ENCODE peak calls at places on chromosomes 4 and X, in five cellular contexts. M is neuronal stem cell, A is astrocyte, H is pancreas, F is fibroblast of lung. W is an unnamed sample.

GRCh38 chr4:168856312-168856711 is 153.7 kb downstream of the CBR4 start:
- DNase-seq in A (peak; percentile 97), H (no peak), M (no peak), F (peak; percentile 96), W (peak; percentile 50)

GRCh38 chrX:71184803-71185495 is 38.1 kb upstream of the GJB1 start:
- DNase-seq in F (no peak), A (no peak), M (no peak), H (peak; percentile 25), W (no peak)

GRCh38 chr4:158964728-158965124 is 138.2 kb upstream of the RAPGEF2 start:
- DNase-seq in A (no peak), F (no peak), M (no peak), H (no peak), W (no peak)

GRCh38 chrX:149022485-149022884 is 482.6 kb downstream of the IDS start:
- DNase-seq in M (no peak), A (no peak), F (no peak), H (no peak), W (no peak)

GRCh38 chr4:145177906-145178538 is 2.4 kb downstream of the OTUD4 start:
- DNase-seq in H (no peak), F (peak; percentile 47), A (peak; percentile 27), M (no peak), W (no peak)

GRCh38 chr4:69881173-69881773 is 21.3 kb upstream of the SULT1E1 start:
- DNase-seq in A (peak; percentile 13), M (peak; percentile 6), F (peak; percentile 26), H (peak; percentile 32), W (peak; percentile 1)

GRCh38 chr4:26992657-26993361 is 132.2 kb downstream of the STIM2 start:
- DNase-seq in F (peak; percentile 95), H (no peak), M (no peak), A (peak; percentile 94), W (peak; percentile 57)

GRCh38 chrX:109347618-109348017 is 134.3 kb downstream of the GUCY2F start:
- DNase-seq in M (no peak), H (no peak), A (peak; percentile 68), F (peak; percentile 74), W (no peak)

GRCh38 chr4:76677571-76678326 is 220.2 kb downstream of the SOWAHB start:
- DNase-seq in F (no peak), H (no peak), M (no peak), A (no peak), W (no peak)

GRCh38 chrX:71540801-71541545 is 8.1 kb downstream of the OGT start:
- DNase-seq in H (no peak), A (no peak), F (no peak), M (no peak), W (no peak)

GRCh38 chr4:173195132-173195531 is 26.5 kb downstream of the GALNT7 start:
- DNase-seq in F (no peak), H (no peak), A (no peak), M (no peak), W (no peak)

GRCh38 chr4:180380733-180381132 is 1862.5 kb upstream of the TENM3 start:
- DNase-seq in F (peak; percentile 83), A (peak; percentile 76), H (no peak), M (no peak), W (peak; percentile 45)

GRCh38 chrX:72396117-72396516 is 90.4 kb upstream of the CITED1 start:
- DNase-seq in M (no peak), A (no peak), H (no peak), F (no peak), W (no peak)

GRCh38 chr4:37002625-37003024 is 241.9 kb upstream of the NWD2 start:
- DNase-seq in F (no peak), H (no peak), A (no peak), M (no peak), W (no peak)

GRCh38 chrX:6460893-6461490 is 73.9 kb downstream of the VCX3A start:
- DNase-seq in H (no peak), M (no peak), A (peak; percentile 31), F (peak; percentile 37), W (no peak)

GRCh38 chr4:8917868-8918783 is 46.5 kb upstream of the HMX1 start:
- DNase-seq in F (peak; percentile 2), H (peak; percentile 75), M (peak; percentile 65), A (no peak), W (peak; percentile 51)

GRCh38 chr4:19429684-19430083 is 822.0 kb upstream of the SLIT2 start:
- DNase-seq in F (no peak), A (no peak), H (no peak), M (peak; percentile 20), W (no peak)

GRCh38 chrX:101263766-101264165 is 27.4 kb downstream of the TAF7L start:
- DNase-seq in F (peak; percentile 8), M (no peak), A (no peak), H (no peak), W (no peak)

GRCh38 chr4:147596976-147597375 is 20.2 kb upstream of the TMEM184C start:
- DNase-seq in H (peak; percentile 77), M (no peak), F (peak; percentile 90), A (peak; percentile 86), W (peak; percentile 80)

GRCh38 chr4:139175647-139176298 is 1.2 kb downstream of the ELF2 start:
- DNase-seq in H (no peak), A (no peak), F (no peak), M (no peak), W (no peak)

GRCh38 chr4:8319731-8320385 is 50.3 kb downstream of the HTRA3 start:
- DNase-seq in F (peak; percentile 20), A (peak; percentile 18), H (no peak), M (no peak), W (peak; percentile 80)

GRCh38 chr4:25863906-25864418 is 1.2 kb upstream of the SEL1L3 start:
- DNase-seq in A (no peak), F (no peak), H (no peak), M (no peak), W (no peak)

GRCh38 chr4:53490965-53491622 is 100.2 kb downstream of the LNX1 start:
- DNase-seq in A (peak; percentile 82), F (peak; percentile 84), H (peak; percentile 51), M (no peak), W (peak; percentile 88)

GRCh38 chrX:15882704-15883539 is 28.3 kb upstream of the AP1S2 start:
- DNase-seq in F (peak; percentile 51), H (no peak), A (peak; percentile 36), M (no peak), W (peak; percentile 4)

GRCh38 chr4:119113033-119113655 is 22.5 kb upstream of the MYOZ2 start:
- DNase-seq in M (no peak), A (peak; percentile 94), F (peak; percentile 95), H (no peak), W (no peak)

GRCh38 chrX:136999021-136999420 is 34.8 kb downstream of the GPR101 start:
- DNase-seq in A (no peak), H (no peak), M (no peak), F (no peak), W (no peak)

GRCh38 chr4:85489273-85489672 is 14.3 kb downstream of the ARHGAP24 start:
- DNase-seq in F (peak; percentile 53), H (no peak), A (peak; percentile 36), M (no peak), W (no peak)

GRCh38 chr4:118193421-118193820 is 159.1 kb downstream of the NDST3 start:
- DNase-seq in H (peak; percentile 10), M (no peak), F (no peak), A (no peak), W (no peak)

GRCh38 chr4:153143527-153144348 is 60.5 kb upstream of the TRIM2 start:
- DNase-seq in H (peak; percentile 51), M (no peak), F (peak; percentile 81), A (peak; percentile 74), W (peak; percentile 51)

GRCh38 chrX:57906790-57907189 is 3.5 kb downstream of the ZXDA start:
- DNase-seq in A (peak; percentile 76), H (no peak), F (peak; percentile 80), M (no peak), W (peak; percentile 8)

GRCh38 chr4:88584471-88584900 is 7.8 kb upstream of the HERC3 start:
- DNase-seq in M (no peak), H (no peak), A (no peak), F (no peak), W (no peak)

GRCh38 chr4:88585908-88586307 is 6.4 kb upstream of the HERC3 start:
- DNase-seq in M (no peak), F (no peak), H (no peak), A (no peak), W (no peak)

GRCh38 chr4:88587285-88587684 is 5.0 kb upstream of the HERC3 start:
- DNase-seq in H (no peak), A (no peak), F (no peak), M (no peak), W (no peak)

GRCh38 chr4:88582493-88582892 is 9.8 kb upstream of the HERC3 start:
- DNase-seq in F (no peak), H (no peak), A (no peak), M (no peak), W (no peak)

GRCh38 chr4:88583643-88584470 is 8.4 kb upstream of the HERC3 start:
- DNase-seq in H (no peak), M (no peak), F (no peak), A (no peak), W (no peak)
- H3K4me3 ChIP-seq in H (no peak overlapping the region), M (no peak overlapping the region), F (no peak overlapping the region), A (no peak overlapping the region), W (no peak overlapping the region)

DNA sequence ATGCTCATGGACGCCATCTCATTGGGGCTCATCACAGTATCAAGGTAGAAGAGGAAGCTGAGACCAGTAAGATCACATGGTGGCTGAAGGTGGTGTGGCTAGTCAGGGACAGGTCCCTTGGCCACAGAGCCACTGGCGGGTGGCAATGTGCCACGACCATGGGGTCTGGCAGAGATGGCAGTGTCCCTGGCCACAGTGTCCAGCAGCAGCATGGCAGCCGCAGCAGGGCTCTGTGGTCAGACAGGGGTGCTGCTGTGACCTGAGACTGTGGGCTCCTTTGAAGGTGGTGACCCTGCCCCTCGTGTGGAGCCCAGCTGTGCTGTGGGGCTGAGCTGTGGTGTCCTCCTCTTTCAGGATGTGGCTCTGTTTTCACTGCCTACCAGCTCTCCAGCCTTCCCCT is 2.2 kb upstream of the DOK7 start:
- DNase-seq in A (no peak), M (no peak), F (no peak), H (no peak), W (no peak)
- H3K27me3 ChIP-seq in A (peaks cover 15% of the 10 kb centered on the region), M (peaks cover 14% of the 10 kb centered on the region), F (peaks cover 17% of the 10 kb centered on the region), H (no peaks in the 10 kb centered on the region), W (no peaks in the 10 kb centered on the region)

DNA sequence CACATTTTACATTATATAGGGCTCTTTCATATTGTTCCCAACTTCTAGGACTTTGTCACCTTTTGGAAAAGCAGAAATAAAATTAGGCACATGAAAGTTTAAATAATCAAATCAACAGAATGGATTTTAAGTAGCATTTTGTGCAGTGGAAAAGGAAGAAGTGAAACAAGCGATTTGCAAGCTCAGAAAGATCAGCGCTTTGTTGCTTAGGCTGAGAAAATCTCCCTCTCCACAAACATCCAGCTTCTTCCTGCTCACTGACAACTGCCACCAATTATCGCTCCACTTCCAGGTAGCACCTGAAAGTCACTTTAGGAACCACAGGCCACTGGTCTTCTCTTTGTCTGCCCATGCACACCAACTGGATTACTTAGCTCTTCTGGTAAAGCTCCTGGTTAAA is 2.0 kb upstream of the PDK3 start:
- DNase-seq in A (no peak), F (no peak), M (no peak), H (no peak), W (no peak)
- H3K9me3 ChIP-seq in A (no peaks in the 10 kb centered on the region), F (no peaks in the 10 kb centered on the region), M (no peaks in the 10 kb centered on the region), H (no peaks in the 10 kb centered on the region), W (no peaks in the 10 kb centered on the region)

DNA sequence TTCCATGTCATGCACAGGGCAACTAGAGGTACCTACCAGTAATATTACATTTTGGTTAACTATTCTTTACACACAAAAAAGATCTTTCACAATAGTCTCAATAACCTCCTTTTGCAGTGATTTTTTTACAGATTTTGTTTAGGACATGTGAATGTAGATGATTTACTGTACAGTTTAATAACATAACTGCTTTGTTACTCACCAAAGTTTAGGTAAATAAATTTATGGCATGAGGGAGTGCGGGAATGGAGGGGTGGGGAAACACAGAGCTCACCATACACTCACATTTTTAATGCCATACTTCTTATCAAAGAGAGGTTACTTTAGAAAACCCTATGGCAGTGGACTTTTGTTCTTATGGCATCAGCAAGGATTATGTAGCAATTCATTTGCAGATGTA is 93.1 kb upstream of the TEX13A start:
- DNase-seq in H (no peak), M (no peak), F (no peak), A (no peak), W (no peak)
- H3K4me3 ChIP-seq in H (no peak overlapping the region), M (no peak overlapping the region), F (peak overlapping the region; percentile 51), A (no peak overlapping the region), W (no peak overlapping the region)